ENCODE peak calls at places on chromosomes 3 and 15, in six cellular contexts. One of them, this sample, is unnamed.

GRCh38 chr15:64527263-64527984 is 67.0 kb downstream of the ZNF609 start:
- DNase-seq in A549: peak; percentile 38
- DNase-seq in AG04450: peak; percentile 56
- DNase-seq in fibroblast of lung: peak; percentile 82
- DNase-seq in naive thymus-derived CD4-positive, alpha-beta T cell: no peak
- DNase-seq in heart left ventricle: no peak
- DNase-seq in this sample: no peak

GRCh38 chr3:179958143-179958542 is 78.6 kb downstream of the PEX5L start:
- DNase-seq in heart left ventricle: no peak
- DNase-seq in fibroblast of lung: no peak
- DNase-seq in A549: no peak
- DNase-seq in naive thymus-derived CD4-positive, alpha-beta T cell: no peak
- DNase-seq in AG04450: no peak
- DNase-seq in this sample: no peak

GRCh38 chr3:40705663-40706062 is 180.9 kb downstream of the ZNF621 start:
- DNase-seq in heart left ventricle: no peak
- DNase-seq in naive thymus-derived CD4-positive, alpha-beta T cell: no peak
- DNase-seq in fibroblast of lung: no peak
- DNase-seq in A549: no peak
- DNase-seq in AG04450: no peak
- DNase-seq in this sample: no peak

GRCh38 chr3:51535146-51536019 is 3.1 kb upstream of the RAD54L2 start:
- DNase-seq in AG04450: no peak
- DNase-seq in naive thymus-derived CD4-positive, alpha-beta T cell: no peak
- DNase-seq in heart left ventricle: no peak
- DNase-seq in fibroblast of lung: peak; percentile 13
- DNase-seq in A549: no peak
- DNase-seq in this sample: no peak

GRCh38 chr3:133620066-133620784 is 41.5 kb downstream of the TOPBP1 start:
- DNase-seq in A549: no peak
- DNase-seq in naive thymus-derived CD4-positive, alpha-beta T cell: no peak
- DNase-seq in fibroblast of lung: no peak
- DNase-seq in AG04450: no peak
- DNase-seq in heart left ventricle: no peak
- DNase-seq in this sample: no peak

GRCh38 chr3:99760602-99761001 is 57.1 kb upstream of the CMSS1 start:
- DNase-seq in A549: no peak
- DNase-seq in heart left ventricle: no peak
- DNase-seq in naive thymus-derived CD4-positive, alpha-beta T cell: no peak
- DNase-seq in fibroblast of lung: peak; percentile 87
- DNase-seq in AG04450: no peak
- DNase-seq in this sample: no peak

GRCh38 chr3:54527953-54528352 is 399.9 kb downstream of the LRTM1 start:
- DNase-seq in fibroblast of lung: peak; percentile 61
- DNase-seq in A549: no peak
- DNase-seq in naive thymus-derived CD4-positive, alpha-beta T cell: no peak
- DNase-seq in AG04450: no peak
- DNase-seq in heart left ventricle: no peak
- DNase-seq in this sample: no peak

GRCh38 chr15:88657326-88658069 is 18.7 kb downstream of the ISG20 start:
- DNase-seq in fibroblast of lung: peak; percentile 36
- DNase-seq in A549: peak; percentile 62
- DNase-seq in AG04450: no peak
- DNase-seq in heart left ventricle: no peak
- DNase-seq in naive thymus-derived CD4-positive, alpha-beta T cell: no peak
- DNase-seq in this sample: no peak

GRCh38 chr3:101384426-101384825 is 64.1 kb upstream of the IMPG2 start:
- DNase-seq in naive thymus-derived CD4-positive, alpha-beta T cell: no peak
- DNase-seq in heart left ventricle: no peak
- DNase-seq in fibroblast of lung: no peak
- DNase-seq in A549: no peak
- DNase-seq in AG04450: no peak
- DNase-seq in this sample: no peak

GRCh38 chr3:148366743-148367410 is 330.8 kb upstream of the AGTR1 start:
- DNase-seq in AG04450: no peak
- DNase-seq in fibroblast of lung: no peak
- DNase-seq in A549: peak; percentile 16
- DNase-seq in heart left ventricle: no peak
- DNase-seq in naive thymus-derived CD4-positive, alpha-beta T cell: no peak
- DNase-seq in this sample: no peak

GRCh38 chr3:13686332-13686731 is 137.4 kb downstream of the FBLN2 start:
- DNase-seq in fibroblast of lung: no peak
- DNase-seq in AG04450: no peak
- DNase-seq in A549: no peak
- DNase-seq in naive thymus-derived CD4-positive, alpha-beta T cell: no peak
- DNase-seq in heart left ventricle: no peak
- DNase-seq in this sample: no peak

GRCh38 chr3:37174532-37175126 is at the start of gene LRRFIP2:
- DNase-seq in fibroblast of lung: peak; percentile 90
- DNase-seq in A549: no peak
- DNase-seq in AG04450: no peak
- DNase-seq in heart left ventricle: no peak
- DNase-seq in naive thymus-derived CD4-positive, alpha-beta T cell: peak; percentile 6
- DNase-seq in this sample: peak; percentile 30

GRCh38 chr3:128133273-128133883 is 9.8 kb upstream of the RUVBL1 start:
- DNase-seq in heart left ventricle: no peak
- DNase-seq in AG04450: peak; percentile 23
- DNase-seq in naive thymus-derived CD4-positive, alpha-beta T cell: no peak
- DNase-seq in A549: peak; percentile 53
- DNase-seq in fibroblast of lung: peak; percentile 42
- DNase-seq in this sample: peak; percentile 57

GRCh38 chr3:11601446-11602241 is 42.1 kb downstream of the VGLL4 start:
- DNase-seq in fibroblast of lung: peak; percentile 74
- DNase-seq in heart left ventricle: peak; percentile 73
- DNase-seq in AG04450: no peak
- DNase-seq in naive thymus-derived CD4-positive, alpha-beta T cell: no peak
- DNase-seq in A549: no peak
- DNase-seq in this sample: no peak

GRCh38 chr3:176430244-176430893 is 766.9 kb downstream of the TBL1XR1 start:
- DNase-seq in fibroblast of lung: peak; percentile 54
- DNase-seq in naive thymus-derived CD4-positive, alpha-beta T cell: no peak
- DNase-seq in heart left ventricle: no peak
- DNase-seq in A549: peak; percentile 29
- DNase-seq in AG04450: peak; percentile 48
- DNase-seq in this sample: no peak

DNA sequence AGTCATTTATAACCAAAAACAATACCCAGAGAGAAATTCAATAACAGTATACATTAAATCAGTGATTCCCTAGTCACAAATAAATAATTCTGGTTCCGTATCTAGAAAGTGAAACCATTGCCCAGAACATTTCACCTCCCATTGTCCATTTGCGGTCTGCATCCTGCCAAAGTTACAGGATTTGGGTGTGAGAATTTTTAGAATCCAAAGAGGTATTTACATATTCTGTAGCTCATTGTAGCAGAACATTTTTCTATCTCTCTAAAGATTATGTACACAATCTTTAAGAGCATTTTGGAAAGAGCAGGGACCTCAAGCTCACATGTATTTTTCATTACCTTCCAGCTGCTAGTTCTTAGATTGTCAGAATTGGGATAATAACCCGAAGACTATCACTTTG is 261.6 kb downstream of the CHL1 start:
- DNase-seq in naive thymus-derived CD4-positive, alpha-beta T cell: no peak
- DNase-seq in A549: no peak
- DNase-seq in AG04450: no peak
- DNase-seq in fibroblast of lung: no peak
- DNase-seq in heart left ventricle: no peak
- DNase-seq in this sample: no peak
- H3K9me3 ChIP-seq in naive thymus-derived CD4-positive, alpha-beta T cell: no peaks in the 10 kb centered on the region
- H3K9me3 ChIP-seq in A549: no peaks in the 10 kb centered on the region
- H3K9me3 ChIP-seq in AG04450: no peaks in the 10 kb centered on the region
- H3K9me3 ChIP-seq in fibroblast of lung: no peaks in the 10 kb centered on the region
- H3K9me3 ChIP-seq in heart left ventricle: no peaks in the 10 kb centered on the region
- H3K9me3 ChIP-seq in this sample: no peaks in the 10 kb centered on the region

DNA sequence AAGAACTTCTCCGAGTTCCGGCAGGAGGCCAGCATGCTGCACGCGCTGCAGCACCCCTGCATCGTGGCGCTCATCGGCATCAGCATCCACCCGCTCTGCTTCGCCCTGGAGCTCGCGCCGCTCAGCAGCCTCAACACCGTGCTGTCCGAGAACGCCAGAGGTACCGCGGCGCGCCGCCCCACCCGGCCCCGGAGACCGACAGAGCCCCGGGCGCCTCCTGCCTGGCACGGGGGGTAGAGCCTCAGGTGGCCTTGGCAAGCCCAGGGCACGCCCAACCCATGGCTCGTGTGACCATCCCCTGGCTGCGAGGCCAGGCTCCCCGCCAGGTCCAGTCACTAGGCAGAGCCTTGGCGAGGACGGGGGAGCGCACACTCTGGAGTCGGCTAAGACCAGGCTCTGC is 134.1 kb downstream of the LRRK1 start:
- DNase-seq in AG04450: no peak
- DNase-seq in fibroblast of lung: no peak
- DNase-seq in heart left ventricle: no peak
- DNase-seq in naive thymus-derived CD4-positive, alpha-beta T cell: no peak
- DNase-seq in A549: no peak
- DNase-seq in this sample: no peak
- H3K27ac ChIP-seq in AG04450: no peak overlapping the region
- H3K27ac ChIP-seq in fibroblast of lung: no peak overlapping the region
- H3K27ac ChIP-seq in heart left ventricle: no peak overlapping the region
- H3K27ac ChIP-seq in naive thymus-derived CD4-positive, alpha-beta T cell: no peak overlapping the region
- H3K27ac ChIP-seq in A549: no peak overlapping the region
- H3K27ac ChIP-seq in this sample: no peak overlapping the region

GRCh38 chr3:184954251-184954650 is 142.3 kb downstream of the VPS8 start:
- DNase-seq in fibroblast of lung: no peak
- DNase-seq in heart left ventricle: peak; percentile 45
- DNase-seq in naive thymus-derived CD4-positive, alpha-beta T cell: no peak
- DNase-seq in AG04450: no peak
- DNase-seq in A549: no peak
- DNase-seq in this sample: no peak
- H3K9me3 ChIP-seq in fibroblast of lung: no peaks in the 10 kb centered on the region
- H3K9me3 ChIP-seq in heart left ventricle: no peaks in the 10 kb centered on the region
- H3K9me3 ChIP-seq in naive thymus-derived CD4-positive, alpha-beta T cell: no peaks in the 10 kb centered on the region
- H3K9me3 ChIP-seq in AG04450: no peaks in the 10 kb centered on the region
- H3K9me3 ChIP-seq in A549: no peaks in the 10 kb centered on the region
- H3K9me3 ChIP-seq in this sample: no peaks in the 10 kb centered on the region

DNA sequence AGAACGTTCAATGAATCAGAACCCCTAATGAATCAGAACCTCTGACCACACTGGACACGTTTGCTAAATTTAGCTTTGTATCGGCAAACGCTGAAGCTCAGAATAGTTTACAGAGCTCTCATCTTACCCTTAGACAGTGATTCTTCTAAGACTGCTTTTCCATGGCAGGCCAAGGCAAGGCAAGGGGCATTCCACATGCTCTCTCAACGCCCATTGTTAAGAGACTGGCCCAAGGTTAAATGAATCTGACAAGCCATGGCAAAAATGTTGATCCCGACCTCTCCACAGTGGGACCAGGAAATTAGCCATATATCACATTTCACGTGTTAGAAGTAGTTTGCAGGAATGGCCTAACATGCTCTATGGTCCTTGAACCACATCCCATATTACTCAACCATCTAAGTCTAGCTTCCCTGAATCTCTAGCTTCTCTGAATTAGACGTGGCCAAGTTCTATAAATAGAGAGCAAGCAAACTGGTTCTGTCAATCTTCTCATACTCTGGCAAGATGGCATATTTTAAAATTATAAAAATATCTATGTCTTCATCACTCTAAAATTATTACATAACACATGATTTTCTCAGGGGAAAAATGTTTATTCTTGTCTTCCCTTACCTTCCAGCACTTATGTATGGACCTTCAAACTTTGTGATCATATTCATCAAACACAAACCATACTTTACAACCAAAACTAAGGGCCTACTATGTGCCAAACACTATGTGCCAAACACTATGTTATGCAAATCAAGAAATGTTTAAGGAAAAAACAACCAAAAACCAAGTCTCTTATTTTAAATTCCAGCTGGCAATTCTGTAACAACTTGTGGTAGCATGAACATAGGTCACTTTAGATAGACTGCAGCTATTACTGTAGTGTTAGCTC is 54.3 kb downstream of the AAGAB start:
- DNase-seq in heart left ventricle: no peak
- DNase-seq in naive thymus-derived CD4-positive, alpha-beta T cell: no peak
- DNase-seq in A549: no peak
- DNase-seq in fibroblast of lung: peak; percentile 80
- DNase-seq in AG04450: no peak
- DNase-seq in this sample: no peak
- H3K27ac ChIP-seq in heart left ventricle: no peak overlapping the region
- H3K27ac ChIP-seq in naive thymus-derived CD4-positive, alpha-beta T cell: no peak overlapping the region
- H3K27ac ChIP-seq in A549: no peak overlapping the region
- H3K27ac ChIP-seq in fibroblast of lung: no peak overlapping the region
- H3K27ac ChIP-seq in AG04450: no peak overlapping the region
- H3K27ac ChIP-seq in this sample: no peak overlapping the region

DNA sequence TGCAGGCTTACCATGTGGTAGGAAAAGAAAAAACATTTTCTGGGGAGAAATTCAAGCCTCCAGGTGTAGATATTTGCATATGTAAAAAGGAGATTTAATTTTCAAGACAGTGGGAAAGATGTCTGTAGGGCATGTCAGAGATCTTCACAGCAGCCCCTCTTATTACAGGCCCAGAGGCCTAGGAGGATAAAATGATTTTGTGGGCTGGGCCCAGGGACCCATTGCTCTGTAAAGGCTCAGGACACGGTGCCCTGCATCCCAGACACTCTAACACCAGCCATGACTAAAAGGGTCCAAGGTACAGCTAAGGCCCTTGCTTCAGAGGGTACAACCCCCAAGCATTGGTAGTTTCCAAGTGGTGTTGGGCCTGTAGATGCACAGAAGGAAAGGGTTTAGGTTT is 680.1 kb downstream of the IGSF11 start:
- DNase-seq in naive thymus-derived CD4-positive, alpha-beta T cell: no peak
- DNase-seq in fibroblast of lung: no peak
- DNase-seq in AG04450: no peak
- DNase-seq in heart left ventricle: no peak
- DNase-seq in A549: no peak
- DNase-seq in this sample: no peak
- H3K9me3 ChIP-seq in naive thymus-derived CD4-positive, alpha-beta T cell: no peaks in the 10 kb centered on the region
- H3K9me3 ChIP-seq in fibroblast of lung: no peaks in the 10 kb centered on the region
- H3K9me3 ChIP-seq in AG04450: peaks cover 6% of the 10 kb centered on the region
- H3K9me3 ChIP-seq in heart left ventricle: peaks cover 52% of the 10 kb centered on the region
- H3K9me3 ChIP-seq in A549: peaks cover 13% of the 10 kb centered on the region
- H3K9me3 ChIP-seq in this sample: peaks cover 24% of the 10 kb centered on the region

GRCh38 chr15:95684693-95685115 is 645.8 kb upstream of the NR2F2 start:
- DNase-seq in naive thymus-derived CD4-positive, alpha-beta T cell: no peak
- DNase-seq in fibroblast of lung: peak; percentile 87
- DNase-seq in A549: peak; percentile 72
- DNase-seq in heart left ventricle: no peak
- DNase-seq in AG04450: peak; percentile 48
- DNase-seq in this sample: no peak
- H3K27ac ChIP-seq in naive thymus-derived CD4-positive, alpha-beta T cell: no peak overlapping the region
- H3K27ac ChIP-seq in fibroblast of lung: no peak overlapping the region
- H3K27ac ChIP-seq in A549: peak overlapping the region; percentile 63
- H3K27ac ChIP-seq in heart left ventricle: no peak overlapping the region
- H3K27ac ChIP-seq in AG04450: no peak overlapping the region
- H3K27ac ChIP-seq in this sample: no peak overlapping the region